ENCODE peak calls at places on chromosomes 13 and 19, in four cellular contexts. F is CD8-positive, alpha-beta T cell; E is CD4-positive, alpha-beta T cell; A is cardiac fibroblast. X is an unnamed sample.

GRCh38 chr13:44747179-44747578 is 171.0 kb upstream of the TSC22D1 start:
- DNase-seq in E (no peak), F (no peak), A (no peak), X (no peak)

GRCh38 chr13:26500618-26501320 is 56.7 kb upstream of the WASF3 start:
- DNase-seq in A (no peak), E (no peak), F (no peak), X (no peak)

GRCh38 chr19:55777528-55777927 is 8.6 kb downstream of the RFPL4AL1 start:
- DNase-seq in F (no peak), E (no peak), A (no peak), X (no peak)

GRCh38 chr19:13788991-13789390 is 6.3 kb upstream of the ZSWIM4 start:
- DNase-seq in F (no peak), E (no peak), A (peak; percentile 68), X (no peak)

GRCh38 chr19:38848299-38849146 is 1.3 kb downstream of the HNRNPL start:
- DNase-seq in A (no peak), F (no peak), E (no peak), X (no peak)

GRCh38 chr13:99093997-99094396 is 106.7 kb upstream of the UBAC2 start:
- DNase-seq in A (no peak), E (no peak), F (no peak), X (no peak)

GRCh38 chr13:77323858-77324257 is 3.0 kb downstream of the MYCBP2 start:
- DNase-seq in F (no peak), E (no peak), A (no peak), X (no peak)

GRCh38 chr13:23710366-23710765 is 140.2 kb downstream of the TNFRSF19 start:
- DNase-seq in F (no peak), E (no peak), A (no peak), X (no peak)

GRCh38 chr19:3556423-3556977 is 886 bp downstream of the MFSD12 start:
- DNase-seq in A (no peak), E (no peak), F (no peak), X (no peak)

GRCh38 chr19:3555653-3556422 is 1.5 kb downstream of the MFSD12 start:
- DNase-seq in A (no peak), E (no peak), F (no peak), X (no peak)

GRCh38 chr19:3554254-3555083 is 2.9 kb downstream of the MFSD12 start:
- DNase-seq in A (no peak), F (peak; percentile 28), E (peak; percentile 31), X (no peak)

GRCh38 chr19:3557461-3558248 is at the start of gene MFSD12:
- DNase-seq in F (peak; percentile 96), A (peak; percentile 93), E (peak; percentile 91), X (peak; percentile 89)

DNA sequence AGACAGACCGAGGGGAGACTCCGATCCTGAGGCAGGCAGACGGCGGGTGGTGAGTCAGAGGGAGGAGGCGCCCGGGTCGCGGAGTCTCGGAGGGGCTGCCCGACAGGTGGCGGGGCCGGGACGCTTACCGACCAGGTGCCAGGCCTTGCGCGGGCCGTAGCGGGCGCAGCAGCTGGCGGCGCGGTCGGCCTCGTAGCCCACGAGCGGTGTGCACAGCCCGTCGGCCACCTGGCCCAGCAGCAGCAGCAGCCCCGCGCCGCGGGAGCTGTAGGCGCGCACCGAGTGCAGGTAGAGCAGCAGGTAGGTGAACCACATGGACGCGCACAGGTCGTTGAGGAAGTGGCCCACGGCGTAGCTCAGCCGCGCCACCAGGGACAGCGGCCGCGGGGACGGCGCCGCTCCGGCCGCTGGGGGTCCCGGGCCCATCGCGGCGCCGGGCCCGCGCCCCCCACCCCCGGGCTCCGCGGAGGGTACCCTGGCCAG is 367 bp downstream of the MFSD12 start:
- DNase-seq in F (peak; percentile 48), A (no peak), E (peak; percentile 38), X (no peak)
- TF ChIP-seq CTCF in F (no peak), A (no peak), E (no peak), X (peak; percentile 22)

GRCh38 chr19:48053076-48053475 is 9.2 kb upstream of the CABP5 start:
- DNase-seq in F (no peak), A (no peak), E (no peak), X (no peak)
- TF ChIP-seq CTCF in F (no peak), A (no peak), E (no peak), X (no peak)

GRCh38 chr19:51749979-51750378 is 1.7 kb downstream of the FPR1 start:
- DNase-seq in A (no peak), F (no peak), E (no peak), X (no peak)
- TF ChIP-seq CTCF in A (no peak), F (no peak), E (no peak), X (no peak)

GRCh38 chr19:23776507-23777205 is 18.0 kb upstream of the ZNF681 start:
- DNase-seq in A (no peak), E (no peak), F (no peak), X (no peak)
- TF ChIP-seq CTCF in A (no peak), E (no peak), F (no peak), X (no peak)

DNA sequence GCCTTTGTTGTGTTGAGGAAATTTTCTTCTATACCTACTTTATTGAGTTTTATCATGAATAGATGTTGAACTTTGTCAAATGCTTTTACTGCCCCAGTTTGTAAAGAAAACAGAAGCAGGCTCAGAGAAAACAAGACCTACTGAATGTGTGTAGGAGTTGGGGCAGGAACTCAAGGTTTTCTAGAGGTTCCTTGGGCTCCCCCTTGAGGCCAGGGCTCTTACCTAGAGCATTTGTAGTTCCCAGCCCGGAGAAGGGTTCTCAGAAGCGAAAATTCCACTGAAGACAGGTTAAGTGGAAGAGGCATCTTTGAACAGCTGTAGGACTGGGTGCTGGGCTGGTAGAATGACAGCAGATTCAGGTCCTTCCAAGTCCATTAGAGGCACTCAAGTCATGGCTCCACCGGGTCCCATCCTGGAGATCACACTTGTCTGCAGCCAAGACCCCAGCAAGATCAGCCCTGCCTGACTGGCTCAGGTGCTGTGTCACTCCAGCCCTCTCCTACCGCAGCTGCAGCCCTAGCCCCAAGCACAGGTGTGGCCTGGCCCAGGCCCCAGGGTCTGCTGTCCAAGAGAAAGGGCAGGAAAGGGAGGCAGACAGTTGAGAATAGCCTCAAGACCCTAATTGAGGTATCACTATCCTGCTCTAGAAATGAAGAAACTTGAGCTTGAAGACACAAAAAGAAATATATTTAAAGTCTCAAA is 425.5 kb downstream of the PCDH20 start:
- DNase-seq in E (no peak), A (no peak), F (no peak), X (no peak)
- TF ChIP-seq CTCF in E (no peak), A (no peak), F (no peak), X (no peak)

GRCh38 chr19:33998739-33999345 is 173.5 kb upstream of the LSM14A start:
- DNase-seq in E (no peak), F (no peak), A (peak; percentile 29), X (no peak)
- TF ChIP-seq CTCF in E (peak; percentile 40), F (peak; percentile 30), A (peak; percentile 31), X (peak; percentile 37)